ENCODE peak calls at places on chromosomes 11 and 22, in four cellular contexts. A is gastrocnemius medialis, T is HFFc6, S is GM20000. F is an unnamed sample.
A peak's percentile ranks its signal among the peaks of the same experiment; 100 is the strongest.

GRCh38 chr11:106794058-106794457 is 224.2 kb downstream of the GUCY1A2 start:
- DNase-seq in T (no peak), S (no peak), A (no peak), F (no peak)

GRCh38 chr22:17943533-17944204 is 80.7 kb downstream of the MICAL3 start:
- DNase-seq in S (no peak), A (no peak), T (no peak), F (no peak)

GRCh38 chr22:27151407-27151806 is 494.0 kb downstream of the MIAT start:
- DNase-seq in A (no peak), S (no peak), T (no peak), F (no peak)

GRCh38 chr11:119155733-119156492 is 7.1 kb downstream of the ABCG4 start:
- DNase-seq in A (no peak), T (no peak), S (no peak), F (no peak)

GRCh38 chr11:3944198-3944597 is 88.7 kb downstream of the STIM1 start:
- DNase-seq in A (peak; percentile 39), S (no peak), T (peak; percentile 7), F (no peak)

GRCh38 chr22:32517921-32518320 is 43.3 kb downstream of the FBXO7 start:
- DNase-seq in A (no peak), T (no peak), S (no peak), F (no peak)

GRCh38 chr22:33035276-33035863 is 22.8 kb downstream of the SYN3 start:
- DNase-seq in A (no peak), S (no peak), T (no peak), F (no peak)

GRCh38 chr22:19766506-19767426 is 6.2 kb downstream of the TBX1 start:
- DNase-seq in T (no peak), S (peak; percentile 61), A (peak; percentile 23), F (no peak)

GRCh38 chr22:26835929-26836528 is 178.6 kb downstream of the MIAT start:
- DNase-seq in S (peak; percentile 62), A (no peak), T (peak; percentile 43), F (peak; percentile 66)

GRCh38 chr22:36741204-36741793 is 34.6 kb downstream of the IFT27 start:
- DNase-seq in S (no peak), A (no peak), T (no peak), F (no peak)

GRCh38 chr11:62850911-62851806 is 11.8 kb upstream of the WDR74 start:
- DNase-seq in S (no peak), A (no peak), T (no peak), F (no peak)

GRCh38 chr11:67463680-67464410 is 5.2 kb downstream of the TMEM134 start:
- DNase-seq in T (no peak), S (no peak), A (peak; percentile 38), F (no peak)

GRCh38 chr11:44467413-44467812 is 98.0 kb upstream of the CD82 start:
- DNase-seq in A (no peak), S (no peak), T (no peak), F (no peak)

GRCh38 chr11:74570266-74571061 is 21.9 kb upstream of the POLD3 start:
- DNase-seq in S (peak; percentile 67), A (no peak), T (peak; percentile 45), F (peak; percentile 57)

GRCh38 chr11:107413352-107413751 is 44.3 kb downstream of the CWF19L2 start:
- DNase-seq in T (no peak), A (no peak), S (no peak), F (no peak)

GRCh38 chr11:115153135-115153534 is 351.1 kb downstream of the CADM1 start:
- DNase-seq in A (no peak), T (no peak), S (no peak), F (no peak)

GRCh38 chr11:12402027-12402426 is 24.7 kb downstream of the PARVA start:
- DNase-seq in T (no peak), A (no peak), S (no peak), F (no peak)

GRCh38 chr11:130848361-130849214 is 67.7 kb downstream of the SNX19 start:
- DNase-seq in S (no peak), T (no peak), A (no peak), F (no peak)

GRCh38 chr11:38191101-38191500 is 1593.1 kb upstream of the RAG2 start:
- DNase-seq in A (no peak), S (no peak), T (no peak), F (no peak)

GRCh38 chr11:65536412-65537295 is 11.8 kb downstream of the SCYL1 start:
- DNase-seq in S (no peak), A (no peak), T (no peak), F (no peak)

GRCh38 chr22:37193629-37194191 is 5.7 kb upstream of the C1QTNF6 start:
- DNase-seq in T (peak; percentile 49), A (no peak), S (peak; percentile 61), F (no peak)

GRCh38 chr11:67053896-67054850 is 2.5 kb upstream of the RHOD start:
- DNase-seq in T (peak; percentile 24), S (peak; percentile 86), A (peak; percentile 67), F (peak; percentile 84)

GRCh38 chr22:50151571-50152537 is 18.7 kb upstream of the PANX2 start:
- DNase-seq in A (no peak), S (no peak), T (no peak), F (no peak)

GRCh38 chr11:64743591-64744543 is at the start of gene RASGRP2:
- DNase-seq in S (peak; percentile 87), T (no peak), A (peak; percentile 73), F (peak; percentile 76)

GRCh38 chr11:2375341-2375853 is 1.7 kb upstream of the CD81 start:
- DNase-seq in T (no peak), A (no peak), S (no peak), F (no peak)

GRCh38 chr11:8690374-8691342 is 8.1 kb downstream of the RPL27A start:
- DNase-seq in T (no peak), S (no peak), A (no peak), F (no peak)

GRCh38 chr11:8685820-8686219 is 3.2 kb downstream of the RPL27A start:
- DNase-seq in A (no peak), T (no peak), S (no peak), F (no peak)

GRCh38 chr11:8689726-8690255 is 7.2 kb downstream of the RPL27A start:
- DNase-seq in T (no peak), A (no peak), S (no peak), F (no peak)

GRCh38 chr11:8686325-8686724 is 3.7 kb downstream of the RPL27A start:
- DNase-seq in T (no peak), S (no peak), A (no peak), F (no peak)

DNA sequence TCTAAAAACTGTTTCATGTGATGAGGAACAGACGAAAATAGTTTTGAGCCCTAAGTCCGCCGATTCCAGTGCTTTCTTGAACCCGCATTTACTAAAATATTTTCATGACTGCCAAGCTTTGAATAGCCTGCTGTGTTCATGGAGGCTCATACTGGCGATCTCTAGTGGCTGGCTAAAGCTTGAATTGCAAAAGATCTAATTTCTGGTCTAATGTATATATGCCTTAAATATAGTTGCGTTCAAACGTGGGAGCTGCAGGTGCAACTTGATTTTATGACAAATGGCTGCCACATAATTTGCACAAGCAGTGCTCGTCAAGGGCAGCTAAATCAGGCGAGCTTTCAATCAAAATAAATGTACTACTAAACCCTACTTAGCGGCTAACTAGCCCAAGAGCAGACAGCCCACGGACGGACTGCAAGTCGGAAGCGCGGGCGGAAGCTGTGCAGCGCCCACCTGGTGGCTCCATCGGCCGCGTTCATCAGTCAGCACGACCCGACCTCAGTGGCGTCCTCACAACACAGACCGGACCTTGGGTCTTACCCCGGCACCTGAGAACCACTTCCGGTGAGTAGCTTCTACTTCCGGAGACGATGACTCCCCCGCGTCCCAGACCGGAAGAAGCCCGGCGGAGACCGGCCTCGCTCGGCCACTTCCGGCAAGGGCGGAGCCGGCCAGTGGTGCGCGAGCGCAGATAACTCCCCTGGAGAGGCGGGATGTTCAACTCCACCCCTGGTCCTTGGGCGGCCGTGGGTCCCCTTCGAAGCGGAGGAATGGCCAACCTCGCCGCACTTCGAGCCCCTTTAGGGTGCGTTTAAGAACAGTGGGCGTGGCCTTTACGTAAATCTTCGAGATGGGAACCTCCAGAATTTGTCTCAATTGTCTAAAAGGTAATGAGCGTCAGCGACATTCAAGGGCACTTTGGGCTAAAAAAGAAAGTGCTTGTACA is 6.1 kb downstream of the RPL27A start:
- DNase-seq in S (peak; percentile 93), A (peak; percentile 92), T (peak; percentile 95), F (peak; percentile 96)
- TF ChIP-seq CTCF in S (no peak), A (peak; percentile 41), T (peak; percentile 43), F (peak; percentile 9)

DNA sequence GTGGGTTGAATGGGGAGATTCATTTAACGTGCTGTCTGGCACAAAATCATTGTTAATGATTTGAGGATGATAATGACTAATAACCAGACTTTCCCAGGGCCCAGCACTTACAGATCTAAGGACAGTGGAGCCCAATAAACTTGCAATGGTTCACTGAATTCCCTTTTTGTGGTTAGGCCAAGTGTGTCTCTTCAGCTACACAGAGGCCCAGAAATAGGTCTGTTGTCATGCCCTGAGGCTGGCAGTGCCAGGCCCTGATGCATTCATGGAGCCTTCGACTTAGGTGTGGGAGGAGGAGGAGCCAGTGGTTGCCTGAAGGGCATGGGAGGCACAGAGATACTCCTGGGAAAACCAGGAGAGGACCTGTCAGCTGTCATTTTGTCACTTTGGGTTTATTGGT is 56.1 kb downstream of the KIAA1671 start:
- DNase-seq in S (no peak), T (peak; percentile 2), A (no peak), F (no peak)
- TF ChIP-seq CTCF in S (no peak), T (no peak), A (no peak), F (no peak)

GRCh38 chr11:121199516-121199915 is 93.1 kb upstream of the SC5D start:
- DNase-seq in T (no peak), S (no peak), A (no peak), F (no peak)

GRCh38 chr11:121191787-121192186 is 90.7 kb downstream of the TECTA start:
- DNase-seq in A (no peak), T (no peak), S (no peak), F (no peak)

GRCh38 chr11:121198491-121198890 is 94.1 kb upstream of the SC5D start:
- DNase-seq in T (no peak), S (no peak), A (no peak), F (no peak)

GRCh38 chr11:121194731-121195596 is 93.9 kb downstream of the TECTA start:
- DNase-seq in A (peak; percentile 14), T (peak; percentile 57), S (peak; percentile 70), F (peak; percentile 69)
- TF ChIP-seq CTCF in A (peak; percentile 83), T (peak; percentile 97), S (peak; percentile 45), F (peak; percentile 76)

GRCh38 chr22:41949297-41949965 is 2.5 kb upstream of the CENPM start:
- DNase-seq in S (no peak), A (no peak), T (no peak), F (no peak)

GRCh38 chr22:41947181-41948080 is 479 bp upstream of the CENPM start:
- DNase-seq in T (no peak), A (no peak), S (no peak), F (no peak)

GRCh38 chr22:41952713-41953112 is 763 bp downstream of the SMIM45 start:
- DNase-seq in S (no peak), A (no peak), T (no peak), F (no peak)

GRCh38 chr22:41948142-41948541 is 1.2 kb upstream of the CENPM start:
- DNase-seq in A (no peak), S (no peak), T (no peak), F (no peak)

DNA sequence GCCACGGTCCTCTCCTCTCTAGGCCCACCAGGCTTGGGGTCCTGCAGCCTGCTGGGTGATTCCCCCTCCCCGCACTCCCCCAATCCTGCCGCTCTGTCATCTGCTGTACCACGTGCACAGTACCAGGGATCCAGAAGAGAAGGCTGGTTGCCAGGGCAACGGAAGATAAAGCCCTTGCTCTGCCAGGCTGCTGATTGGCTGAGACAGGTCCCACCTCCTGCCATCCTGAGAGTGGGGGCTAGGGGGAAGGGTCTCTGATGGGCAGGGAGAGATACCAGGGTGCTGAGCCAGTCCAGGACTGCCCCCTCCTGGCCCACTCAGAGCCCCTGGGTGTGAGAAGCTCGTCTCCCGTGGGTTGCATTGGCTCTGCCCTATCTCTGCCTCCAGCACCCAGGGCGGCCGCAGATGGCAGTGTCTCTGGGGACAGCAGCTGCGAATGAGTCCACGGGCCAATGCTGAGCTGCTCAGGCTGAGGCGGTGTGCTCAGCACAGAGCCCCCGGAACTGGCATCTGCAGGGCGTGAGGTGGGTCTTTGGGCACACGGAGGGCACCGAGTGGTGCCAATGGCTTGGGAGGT is at the start of gene SMIM45:
- DNase-seq in S (no peak), T (no peak), A (no peak), F (no peak)
- TF ChIP-seq CTCF in S (no peak), T (peak; percentile 24), A (no peak), F (no peak)